ENCODE peak calls at places on chromosomes 11 and 22, in nine cellular contexts. I is body of pancreas, O is ovary, V is HCT116, M is endothelial cell of umbilical vein, C is heart left ventricle, J is IMR-90, P is suprapubic skin, F is tibial nerve. Y is an unnamed sample.
A peak's percentile ranks its signal among the peaks of the same experiment; 100 is the strongest.

GRCh38 chr11:19849947-19850593 is 137.4 kb downstream of the NAV2 start:
- DNase-seq in I (no peak), O (no peak), V (no peak), M (no peak), C (no peak), J (peak; percentile 25), P (no peak), F (no peak), Y (no peak)

GRCh38 chr11:94400075-94400838 is 962 bp downstream of the GPR83 start:
- DNase-seq in I (no peak), O (no peak), V (no peak), M (peak; percentile 40), C (no peak), J (no peak), P (no peak), F (no peak), Y (no peak)

GRCh38 chr11:11708256-11708655 is 86.5 kb upstream of the GALNT18 start:
- DNase-seq in I (no peak), O (no peak), V (no peak), M (no peak), C (no peak), J (no peak), P (no peak), F (no peak), Y (no peak)

GRCh38 chr11:22536036-22536435 is 89.6 kb downstream of the FANCF start:
- DNase-seq in I (no peak), O (no peak), V (no peak), M (no peak), C (no peak), J (no peak), P (no peak), F (no peak), Y (no peak)

GRCh38 chr11:127640822-127641485 is 640.4 kb upstream of the KIRREL3 start:
- DNase-seq in I (no peak), O (no peak), V (no peak), M (peak; percentile 93), C (no peak), J (peak; percentile 57), P (no peak), F (no peak), Y (no peak)

GRCh38 chr11:17154409-17155159 is 53.2 kb downstream of the PIK3C2A start:
- DNase-seq in I (no peak), O (no peak), V (no peak), M (no peak), C (no peak), J (no peak), P (no peak), F (no peak), Y (no peak)

GRCh38 chr11:62880231-62880802 is 379 bp upstream of the SLC3A2 start:
- DNase-seq in I (peak; percentile 48), O (peak; percentile 76), V (no peak), M (peak; percentile 62), C (peak; percentile 68), J (peak; percentile 88), P (peak; percentile 93), F (no peak), Y (no peak)

GRCh38 chr22:27637604-27638003 is 164.0 kb downstream of the MN1 start:
- DNase-seq in I (no peak), O (no peak), V (no peak), M (no peak), C (no peak), J (peak; percentile 28), P (no peak), F (no peak), Y (no peak)

GRCh38 chr11:110859240-110859835 is 147.1 kb upstream of the ARHGAP20 start:
- DNase-seq in I (no peak), O (no peak), V (no peak), M (no peak), C (no peak), J (no peak), P (no peak), F (no peak), Y (no peak)

GRCh38 chr11:59267738-59268475 is 55.2 kb upstream of the MPEG1 start:
- DNase-seq in I (no peak), O (no peak), V (no peak), M (no peak), C (no peak), J (no peak), P (no peak), F (no peak), Y (no peak)

GRCh38 chr11:128324531-128325141 is 262.7 kb downstream of the ETS1 start:
- DNase-seq in I (no peak), O (no peak), V (no peak), M (no peak), C (no peak), J (no peak), P (no peak), F (no peak), Y (no peak)

GRCh38 chr22:43823353-43823908 is 11.3 kb upstream of the EFCAB6 start:
- DNase-seq in I (peak; percentile 91), O (no peak), V (no peak), M (no peak), C (no peak), J (no peak), P (peak; percentile 38), F (no peak), Y (peak; percentile 8)

GRCh38 chr22:36619797-36620390 is 83.7 kb downstream of the CACNG2 start:
- DNase-seq in I (no peak), O (no peak), V (no peak), M (no peak), C (no peak), J (no peak), P (no peak), F (no peak), Y (no peak)

GRCh38 chr22:26406118-26406517 is 22.9 kb upstream of the ASPHD2 start:
- DNase-seq in I (no peak), O (no peak), V (no peak), M (no peak), C (no peak), J (peak; percentile 66), P (no peak), F (no peak), Y (no peak)

GRCh38 chr11:128857341-128857740 is 9.8 kb downstream of the KCNJ1 start:
- DNase-seq in I (no peak), O (no peak), V (no peak), M (no peak), C (no peak), J (no peak), P (no peak), F (no peak), Y (no peak)

GRCh38 chr22:41340357-41340756 is 39.0 kb downstream of the ZC3H7B start:
- DNase-seq in I (no peak), O (no peak), V (no peak), M (no peak), C (no peak), J (no peak), P (peak; percentile 62), F (no peak), Y (no peak)

GRCh38 chr11:68036717-68037239 is 2.0 kb upstream of the TCIRG1 start:
- DNase-seq in I (peak; percentile 71), O (no peak), V (no peak), M (no peak), C (peak; percentile 68), J (no peak), P (no peak), F (no peak), Y (peak; percentile 87)
- TF ChIP-seq POLR2A in I (no peak), O (no peak), V (no peak), M (no peak), C (no peak), J (no peak), P (no peak), F (no peak), Y (no peak)

DNA sequence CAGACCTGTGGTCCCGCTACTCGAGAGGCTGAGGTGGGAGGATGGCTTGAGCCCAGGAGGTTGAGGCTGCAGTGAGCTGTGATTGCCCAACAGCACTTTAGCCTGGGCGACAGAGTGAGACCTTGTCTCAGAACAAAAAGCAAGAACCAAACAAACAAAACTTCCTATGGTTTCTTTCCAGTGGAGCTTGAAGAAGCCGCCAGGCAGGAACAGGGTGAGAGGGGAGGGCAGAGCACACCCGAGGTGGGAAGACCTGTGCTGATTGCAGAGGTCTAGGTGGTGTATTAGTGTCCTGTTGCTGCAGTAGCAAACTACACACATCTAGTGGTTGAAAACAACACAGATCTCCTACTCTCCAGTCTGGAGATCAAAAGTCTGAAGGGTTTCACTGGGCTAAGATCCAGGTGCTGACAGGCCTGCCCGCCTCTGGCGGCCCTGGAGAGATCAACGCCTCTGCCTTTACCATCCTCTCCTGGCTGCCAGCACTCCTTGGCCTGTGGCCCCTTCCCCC is 10.5 kb downstream of the ARHGEF17 start:
- DNase-seq in I (no peak), O (no peak), V (no peak), M (no peak), C (no peak), J (no peak), P (no peak), F (no peak), Y (no peak)
- H3K4me1 ChIP-seq in I (peaks cover 38% of the 10 kb centered on the region), O (peaks cover 50% of the 10 kb centered on the region), V (peaks cover 41% of the 10 kb centered on the region), M (peaks cover 37% of the 10 kb centered on the region), C (peaks cover 69% of the 10 kb centered on the region), J (peaks cover 74% of the 10 kb centered on the region), P (peaks cover 53% of the 10 kb centered on the region), F (peaks cover 100% of the 10 kb centered on the region), Y (peaks cover 2% of the 10 kb centered on the region)

GRCh38 chr11:72006309-72007088 is 7.8 kb downstream of the IL18BP start:
- DNase-seq in I (no peak), O (no peak), V (no peak), M (no peak), C (no peak), J (no peak), P (peak; percentile 28), F (no peak), Y (no peak)
- TF ChIP-seq POLR2A in I (no peak), O (no peak), V (no peak), M (peak; percentile 9), C (no peak), J (no peak), P (no peak), F (no peak), Y (no peak)

GRCh38 chr22:23227380-23227779 is 47.1 kb downstream of the BCR start:
- DNase-seq in I (no peak), O (no peak), V (no peak), M (no peak), C (no peak), J (no peak), P (no peak), F (no peak), Y (no peak)

GRCh38 chr22:23226497-23226850 is 46.2 kb downstream of the BCR start:
- DNase-seq in I (no peak), O (no peak), V (no peak), M (no peak), C (no peak), J (no peak), P (no peak), F (no peak), Y (no peak)

GRCh38 chr22:23225724-23226496 is 45.6 kb downstream of the BCR start:
- DNase-seq in I (no peak), O (no peak), V (no peak), M (peak; percentile 85), C (peak; percentile 41), J (no peak), P (no peak), F (no peak), Y (no peak)

GRCh38 chr22:23223566-23224317 is 43.4 kb downstream of the BCR start:
- DNase-seq in I (no peak), O (no peak), V (no peak), M (peak; percentile 58), C (peak; percentile 45), J (no peak), P (no peak), F (no peak), Y (peak; percentile 4)

DNA sequence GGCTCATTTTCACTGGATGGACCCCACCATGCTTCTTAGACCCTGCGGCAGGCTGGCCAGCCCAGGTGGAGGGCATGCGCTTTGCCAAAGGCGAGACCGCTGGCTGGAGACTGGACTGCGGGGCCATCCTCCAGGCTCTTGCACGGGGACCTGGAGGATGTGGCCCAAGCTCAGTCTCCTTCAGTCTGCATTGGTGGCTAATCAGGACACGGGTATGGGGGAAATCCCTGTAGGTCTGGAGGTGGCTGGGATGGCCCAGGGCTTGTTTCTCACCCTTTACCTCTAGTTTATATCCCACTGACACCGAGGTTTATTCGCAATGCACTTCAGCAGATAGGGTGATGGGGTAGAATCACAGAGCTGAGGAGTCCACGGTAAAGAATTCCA is 45.0 kb downstream of the BCR start:
- DNase-seq in I (no peak), O (no peak), V (no peak), M (no peak), C (no peak), J (no peak), P (no peak), F (no peak), Y (no peak)
- H3K4me1 ChIP-seq in I (peaks cover 27% of the 10 kb centered on the region), O (no peaks in the 10 kb centered on the region), V (peaks cover 11% of the 10 kb centered on the region), M (peaks cover 68% of the 10 kb centered on the region), C (peaks cover 45% of the 10 kb centered on the region), J (peaks cover 15% of the 10 kb centered on the region), P (peaks cover 41% of the 10 kb centered on the region), F (peaks cover 67% of the 10 kb centered on the region), Y (peaks cover 46% of the 10 kb centered on the region)